ENCODE peak calls at places on chromosomes 16 and 17, in ten cellular contexts. Z, N, Y, R, G, I, K, B, P and C are unnamed samples.

GRCh38 chr17:82241183-82241925 is 12.5 kb downstream of the SLC16A3 start:
- DNase-seq in G (no peak), I (peak), Z (no peak), P (peak), Y (no peak), R (no peak), N (no peak), B (peak), K (no peak), C (no peak)

GRCh38 chr16:4915226-4915761 is 21.7 kb downstream of the PPL start:
- DNase-seq in K (no peak), P (peak), G (no peak), Y (peak), Z (no peak), R (no peak), N (no peak), I (peak), B (no peak), C (no peak)

GRCh38 chr17:42682400-42683384 is at the start of gene CNTNAP1:
- DNase-seq in R (peak), N (no peak), B (peak), G (peak), P (peak), Z (no peak), Y (peak), I (peak), K (peak), C (no peak)

GRCh38 chr16:56988948-56989945 is at the start of gene NLRC5:
- DNase-seq in N (peak), R (peak), Z (peak), K (peak), Y (peak), I (peak), P (peak), G (peak), B (peak), C (peak)

GRCh38 chr16:78444-79145 is 570 bp downstream of the MPG start:
- DNase-seq in Z (no peak), Y (no peak), R (no peak), P (peak), N (no peak), B (peak), I (peak), K (no peak), G (peak), C (no peak)

GRCh38 chr17:14805348-14805747 is 459.8 kb downstream of the PMP22 start:
- DNase-seq in Z (no peak), G (no peak), Y (no peak), N (no peak), K (peak), I (peak), B (no peak), P (no peak), R (no peak), C (no peak)

GRCh38 chr17:28331891-28332420 is 3.3 kb downstream of the IFT20 start:
- DNase-seq in P (no peak), Y (no peak), R (no peak), N (no peak), K (no peak), G (no peak), B (no peak), Z (no peak), I (no peak), C (peak)

GRCh38 chr16:29146266-29146665 is 161.4 kb downstream of the LAT start:
- DNase-seq in K (no peak), R (no peak), G (no peak), N (no peak), Z (no peak), P (no peak), Y (no peak), B (no peak), I (no peak), C (no peak)

GRCh38 chr17:72725432-72726068 is 366.9 kb downstream of the SLC39A11 start:
- DNase-seq in Y (peak), K (peak), B (peak), G (peak), R (peak), P (peak), I (peak), N (no peak), Z (peak), C (peak)

GRCh38 chr17:65730711-65731169 is 169.3 kb upstream of the AXIN2 start:
- DNase-seq in I (peak), Y (no peak), N (no peak), P (no peak), G (no peak), Z (no peak), R (no peak), B (no peak), K (no peak), C (no peak)

GRCh38 chr16:11349599-11350276 is 4.5 kb downstream of the RMI2 start:
- DNase-seq in P (peak), Y (no peak), G (no peak), Z (no peak), B (no peak), K (no peak), R (no peak), I (peak), N (no peak), C (no peak)